ENCODE peak calls at places on chromosome 6, in eight cellular contexts. I is upper lobe of right lung, K is right lobe of liver, E is omental fat pad, H is GM20000, B is B cell, N is psoas muscle, F is foreskin fibroblast. X is an unnamed sample.

GRCh38 chr6:142013875-142014495 is 118.7 kb upstream of the GJE1 start:
- DNase-seq in H (no peak), E (no peak), N (no peak), K (no peak), B (no peak), I (no peak), F (peak; percentile 24), X (no peak)

GRCh38 chr6:57198926-57199636 is 23.0 kb downstream of the RAB23 start:
- DNase-seq in K (no peak), B (no peak), F (no peak), I (no peak), H (no peak), N (no peak), E (no peak), X (no peak)

GRCh38 chr6:56988145-56988544 is 33.2 kb downstream of the BEND6 start:
- DNase-seq in E (no peak), K (no peak), F (no peak), I (no peak), N (no peak), H (no peak), B (no peak), X (no peak)

GRCh38 chr6:169445661-169446581 is 192.3 kb upstream of the THBS2 start:
- DNase-seq in K (no peak), I (no peak), H (no peak), N (no peak), B (no peak), F (no peak), E (no peak), X (no peak)

GRCh38 chr6:137862419-137863125 is 4.5 kb upstream of the TNFAIP3 start:
- DNase-seq in K (no peak), N (no peak), E (no peak), B (no peak), I (no peak), F (no peak), H (no peak), X (no peak)

GRCh38 chr6:145551164-145551563 is 184.2 kb downstream of the EPM2A start:
- DNase-seq in E (no peak), I (no peak), B (no peak), H (no peak), N (no peak), F (peak; percentile 43), K (no peak), X (no peak)

GRCh38 chr6:129853996-129854711 is 7.0 kb downstream of the TMEM244 start:
- DNase-seq in N (no peak), B (no peak), H (no peak), K (no peak), I (no peak), E (no peak), F (peak; percentile 74), X (no peak)

GRCh38 chr6:40328376-40328987 is 258.7 kb downstream of the LRFN2 start:
- DNase-seq in E (no peak), B (no peak), F (no peak), H (peak; percentile 19), N (no peak), I (peak; percentile 76), K (no peak), X (peak; percentile 56)

GRCh38 chr6:28985396-28986164 is 19.5 kb downstream of the ZNF311 start:
- DNase-seq in H (no peak), B (no peak), I (peak; percentile 88), E (no peak), K (peak; percentile 79), F (peak; percentile 98), N (peak; percentile 75), X (peak; percentile 77)

GRCh38 chr6:158764941-158765340 is 54.2 kb downstream of the EZR start:
- DNase-seq in I (no peak), B (no peak), H (no peak), F (no peak), E (no peak), K (no peak), N (no peak), X (no peak)

GRCh38 chr6:138805431-138805830 is 9.5 kb downstream of the ECT2L start:
- DNase-seq in H (no peak), E (no peak), K (no peak), I (no peak), B (no peak), N (peak; percentile 34), F (peak; percentile 90), X (no peak)

GRCh38 chr6:40321616-40322015 is 265.5 kb downstream of the LRFN2 start:
- DNase-seq in K (no peak), E (no peak), I (no peak), B (no peak), F (no peak), N (no peak), H (no peak), X (no peak)

GRCh38 chr6:101397199-101397598 is 3.7 kb downstream of the GRIK2 start:
- DNase-seq in K (no peak), H (no peak), F (peak; percentile 8), I (no peak), B (no peak), E (no peak), N (no peak), X (no peak)

GRCh38 chr6:30206152-30206551 is 7.1 kb downstream of the TRIM26 start:
- DNase-seq in I (no peak), H (no peak), E (no peak), N (no peak), K (no peak), B (no peak), F (peak; percentile 29), X (no peak)

GRCh38 chr6:41785689-41786450 is 1.6 kb upstream of the TOMM6 start:
- DNase-seq in K (no peak), N (peak; percentile 31), E (no peak), B (no peak), I (no peak), H (peak; percentile 48), F (peak; percentile 47), X (no peak)

GRCh38 chr6:38131527-38131965 is 312.0 kb downstream of the ZFAND3 start:
- DNase-seq in N (no peak), K (no peak), F (peak; percentile 96), B (no peak), H (peak; percentile 27), E (no peak), I (no peak), X (no peak)

GRCh38 chr6:164099535-164099982 is 685.0 kb downstream of the QKI start:
- DNase-seq in E (no peak), F (peak; percentile 1), N (no peak), I (no peak), H (no peak), K (no peak), B (no peak), X (no peak)

GRCh38 chr6:25927721-25928359 is 2.7 kb downstream of the SLC17A2 start:
- DNase-seq in N (no peak), E (no peak), H (no peak), K (no peak), I (no peak), B (no peak), F (peak; percentile 25), X (no peak)

GRCh38 chr6:136031982-136032381 is 180.5 kb downstream of the PDE7B start:
- DNase-seq in B (no peak), N (no peak), F (peak; percentile 76), E (no peak), K (no peak), H (peak; percentile 17), I (no peak), X (no peak)

GRCh38 chr6:53044071-53044470 is 21.1 kb upstream of the FBXO9 start:
- DNase-seq in K (no peak), B (no peak), E (no peak), I (no peak), N (no peak), H (no peak), F (peak; percentile 79), X (peak; percentile 21)

GRCh38 chr6:3259491-3259958 is 778 bp downstream of the PSMG4 start:
- DNase-seq in N (no peak), I (peak; percentile 69), B (peak; percentile 46), K (peak; percentile 72), H (peak; percentile 57), F (peak; percentile 65), E (no peak), X (peak; percentile 36)
- TF ChIP-seq CTCF in N (no peak), I (no peak), B (no peak), K (no peak), H (no peak), F (no peak), E (no peak), X (no peak)

DNA sequence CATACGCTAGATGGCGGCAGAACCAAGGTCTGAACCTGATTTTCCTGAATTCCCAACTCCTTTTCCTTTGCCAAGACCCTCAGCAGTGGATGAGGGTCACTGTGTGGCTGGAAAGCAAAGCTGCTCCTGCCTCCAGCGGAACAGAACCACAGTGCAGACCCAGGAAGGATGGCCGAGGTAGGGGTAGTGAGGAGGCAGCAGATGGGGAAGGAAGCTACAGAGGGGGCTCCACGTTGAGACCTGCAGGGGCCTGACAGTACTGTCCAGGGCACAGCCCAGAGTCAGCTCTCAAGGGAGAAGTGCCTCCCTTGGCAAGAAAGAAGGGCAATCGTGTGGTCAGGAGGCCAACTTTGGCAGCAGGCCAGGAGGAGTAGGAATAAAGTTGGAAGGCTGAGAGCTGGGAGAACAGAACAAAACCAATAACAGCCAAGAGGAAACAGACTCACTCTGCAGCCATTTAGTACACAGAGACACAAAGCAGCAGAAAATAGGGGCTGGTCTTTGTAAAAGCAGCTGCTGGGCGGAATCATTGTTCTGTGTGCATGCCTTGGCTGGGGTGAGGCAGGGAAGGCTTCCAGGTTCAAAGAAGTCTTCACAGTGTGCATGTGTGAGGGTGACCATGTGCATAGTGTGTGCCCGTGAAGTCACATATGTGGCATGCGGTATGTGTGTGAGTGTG is 3.1 kb downstream of the GABRR2 start:
- DNase-seq in B (no peak), H (no peak), K (no peak), F (peak; percentile 83), I (no peak), N (peak; percentile 55), E (peak; percentile 48), X (peak; percentile 49)
- TF ChIP-seq CTCF in B (no peak), H (no peak), K (peak; percentile 31), F (peak; percentile 70), I (no peak), N (peak; percentile 53), E (no peak), X (peak; percentile 39)

GRCh38 chr6:87396595-87397392 is 11.0 kb upstream of the CFAP206 start:
- DNase-seq in H (peak; percentile 43), F (no peak), E (no peak), N (no peak), K (no peak), I (no peak), B (peak; percentile 57), X (no peak)
- TF ChIP-seq CTCF in H (no peak), F (no peak), E (no peak), N (no peak), K (no peak), I (no peak), B (no peak), X (no peak)

GRCh38 chr6:36873115-36873514 is 1.5 kb downstream of the PPIL1 start:
- DNase-seq in I (no peak), N (no peak), K (no peak), B (no peak), F (no peak), H (no peak), E (no peak), X (no peak)

GRCh38 chr6:36875250-36875633 is 639 bp upstream of the PPIL1 start:
- DNase-seq in K (no peak), I (no peak), H (no peak), F (no peak), E (no peak), B (no peak), N (no peak), X (no peak)

GRCh38 chr6:36874016-36874442 is 574 bp downstream of the PPIL1 start:
- DNase-seq in K (no peak), I (peak; percentile 65), E (peak; percentile 74), B (no peak), H (no peak), N (peak; percentile 48), F (peak; percentile 61), X (no peak)

GRCh38 chr6:36873612-36874011 is 991 bp downstream of the PPIL1 start:
- DNase-seq in E (no peak), K (no peak), F (no peak), B (no peak), H (peak; percentile 35), N (no peak), I (no peak), X (no peak)

GRCh38 chr6:36874443-36875249 is at the start of gene PPIL1:
- DNase-seq in K (peak; percentile 79), I (peak; percentile 91), F (peak; percentile 92), N (peak; percentile 85), E (peak; percentile 73), H (peak; percentile 92), B (peak; percentile 80), X (peak; percentile 76)
- TF ChIP-seq CTCF in K (no peak), I (no peak), F (no peak), N (no peak), E (no peak), H (no peak), B (no peak), X (no peak)

X was measured in nephron progenitor cell.